ENCODE peak calls at places on chromosomes 4 and X, in ten cellular contexts. V is activated T-helper 1 cell treated with anti-CD3 and anti-CD28 coated beads, Interleukin-2, amount 50 U/mL, for 16 hours; P is NCI-H1436; Y is naive thymus-derived CD8-positive, alpha-beta T cell; N is germinal center; Z is left colon; G is fibroblast of the aortic adventitia; I is aorta; A is effector CD4-positive, alpha-beta T cell; M is upper lobe of right lung. W is an unnamed sample.

GRCh38 chrX:7170903-7171302 is 22.9 kb upstream of the PUDP start:
- DNase-seq in V (no peak), P (no peak), Y (peak), N (peak), Z (peak), G (no peak), I (peak), A (peak), M (no peak), W (no peak)

GRCh38 chr4:8365951-8366350 is 74.6 kb downstream of the ACOX3 start:
- DNase-seq in V (no peak), P (no peak), Y (no peak), N (no peak), Z (no peak), G (no peak), I (no peak), A (no peak), M (peak), W (no peak)

GRCh38 chr4:73234712-73235111 is 23.9 kb downstream of the ANKRD17 start:
- DNase-seq in V (no peak), P (no peak), Y (no peak), N (no peak), Z (no peak), G (no peak), I (no peak), A (no peak), M (no peak), W (no peak)

GRCh38 chr4:153771058-153771457 is 11.2 kb upstream of the RNF175 start:
- DNase-seq in V (no peak), P (no peak), Y (no peak), N (no peak), Z (no peak), G (peak), I (no peak), A (no peak), M (no peak), W (no peak)

GRCh38 chr4:69322055-69322454 is 41.8 kb downstream of the UGT2B28 start:
- DNase-seq in V (no peak), P (no peak), Y (no peak), N (no peak), Z (no peak), G (peak), I (no peak), A (no peak), M (no peak), W (no peak)

GRCh38 chrX:72016881-72017783 is 106.5 kb downstream of the NHSL2 start:
- DNase-seq in V (no peak), P (no peak), Y (no peak), N (no peak), Z (no peak), G (no peak), I (no peak), A (no peak), M (no peak), W (peak)

GRCh38 chrX:40418413-40419195 is 162.2 kb upstream of the ATP6AP2 start:
- DNase-seq in V (no peak), P (no peak), Y (no peak), N (no peak), Z (no peak), G (no peak), I (no peak), A (no peak), M (no peak), W (no peak)

GRCh38 chr4:92368648-92369047 is 64.9 kb downstream of the GRID2 start:
- DNase-seq in V (no peak), P (no peak), Y (no peak), N (no peak), Z (no peak), G (no peak), I (no peak), A (no peak), M (no peak), W (no peak)

GRCh38 chr4:85747871-85748491 is 273.0 kb downstream of the ARHGAP24 start:
- DNase-seq in V (no peak), P (peak), Y (no peak), N (peak), Z (no peak), G (peak), I (no peak), A (no peak), M (no peak), W (no peak)

GRCh38 chrX:133849676-133850075 is 135.7 kb downstream of the GPC3 start:
- DNase-seq in V (no peak), P (no peak), Y (no peak), N (no peak), Z (no peak), G (no peak), I (no peak), A (no peak), M (no peak), W (no peak)

GRCh38 chrX:138856881-138857280 is 145.4 kb upstream of the FGF13 start:
- DNase-seq in V (no peak), P (no peak), Y (no peak), N (no peak), Z (no peak), G (peak), I (no peak), A (no peak), M (no peak), W (no peak)

GRCh38 chr4:987689-988513 is 1.1 kb downstream of the IDUA start:
- DNase-seq in V (no peak), P (no peak), Y (no peak), N (no peak), Z (peak), G (no peak), I (no peak), A (no peak), M (no peak), W (no peak)

GRCh38 chr4:4594531-4594930 is 52.7 kb upstream of the STX18 start:
- DNase-seq in V (no peak), P (no peak), Y (no peak), N (no peak), Z (no peak), G (peak), I (no peak), A (no peak), M (no peak), W (no peak)

GRCh38 chrX:23786268-23786815 is 3.4 kb downstream of the SAT1 start:
- DNase-seq in V (no peak), P (no peak), Y (no peak), N (no peak), Z (no peak), G (peak), I (no peak), A (no peak), M (no peak), W (no peak)

GRCh38 chr4:120286813-120287212 is 220.2 kb upstream of the MAD2L1 start:
- DNase-seq in V (no peak), P (no peak), Y (no peak), N (no peak), Z (no peak), G (no peak), I (no peak), A (no peak), M (no peak), W (no peak)

GRCh38 chr4:100016191-100016590 is 66.1 kb upstream of the H2AZ1 start:
- DNase-seq in V (no peak), P (no peak), Y (no peak), N (no peak), Z (no peak), G (no peak), I (no peak), A (no peak), M (no peak), W (no peak)

GRCh38 chr4:151218343-151218742 is 58.6 kb upstream of the PRSS48 start:
- DNase-seq in V (no peak), P (no peak), Y (no peak), N (no peak), Z (no peak), G (peak), I (no peak), A (no peak), M (no peak), W (no peak)

GRCh38 chr4:142353149-142353738 is 492.9 kb downstream of the INPP4B start:
- DNase-seq in V (no peak), P (peak), Y (no peak), N (no peak), Z (no peak), G (peak), I (no peak), A (peak), M (no peak), W (no peak)

GRCh38 chr4:69098470-69098869 is 2.2 kb downstream of the UGT2B7 start:
- DNase-seq in V (no peak), P (no peak), Y (no peak), N (no peak), Z (no peak), G (no peak), I (no peak), A (no peak), M (no peak), W (no peak)

GRCh38 chrX:34381241-34381640 is 249.1 kb upstream of the FAM47A start:
- DNase-seq in V (no peak), P (no peak), Y (no peak), N (no peak), Z (no peak), G (peak), I (no peak), A (no peak), M (no peak), W (no peak)

GRCh38 chr4:1051472-1051871 is 40.0 kb downstream of the FGFRL1 start:
- DNase-seq in V (no peak), P (no peak), Y (no peak), N (no peak), Z (no peak), G (no peak), I (no peak), A (no peak), M (no peak), W (peak)

GRCh38 chr4:168797176-168797575 is 212.9 kb downstream of the CBR4 start:
- DNase-seq in V (no peak), P (no peak), Y (no peak), N (no peak), Z (no peak), G (peak), I (no peak), A (no peak), M (no peak), W (no peak)

GRCh38 chr4:11543710-11544109 is 115.0 kb upstream of the HS3ST1 start:
- DNase-seq in V (no peak), P (no peak), Y (no peak), N (no peak), Z (no peak), G (peak), I (no peak), A (no peak), M (no peak), W (no peak)

GRCh38 chrX:131704136-131704695 is 160.3 kb downstream of the OR13H1 start:
- DNase-seq in V (no peak), P (peak), Y (no peak), N (no peak), Z (peak), G (peak), I (peak), A (peak), M (no peak), W (no peak)

GRCh38 chr4:153518001-153518400 is 51.8 kb downstream of the TMEM131L start:
- DNase-seq in V (no peak), P (no peak), Y (no peak), N (no peak), Z (no peak), G (no peak), I (no peak), A (no peak), M (no peak), W (no peak)

GRCh38 chr4:15162046-15162445 is 159.8 kb downstream of the CPEB2 start:
- DNase-seq in V (no peak), P (no peak), Y (no peak), N (no peak), Z (no peak), G (no peak), I (no peak), A (no peak), M (no peak), W (no peak)

GRCh38 chr4:170259631-170260153 is 169.9 kb upstream of the AADAT start:
- DNase-seq in V (no peak), P (peak), Y (no peak), N (peak), Z (peak), G (peak), I (peak), A (no peak), M (peak), W (no peak)

GRCh38 chr4:104641427-104641826 is 146.7 kb upstream of the CXXC4 start:
- DNase-seq in V (no peak), P (peak), Y (no peak), N (no peak), Z (no peak), G (no peak), I (no peak), A (no peak), M (no peak), W (no peak)

GRCh38 chr4:82798168-82799005 is at the start of gene SCD5:
- DNase-seq in V (no peak), P (peak), Y (peak), N (peak), Z (peak), G (peak), I (peak), A (no peak), M (peak), W (no peak)

GRCh38 chr4:123744664-123745290 is 348.2 kb downstream of the SPRY1 start:
- DNase-seq in V (no peak), P (no peak), Y (no peak), N (no peak), Z (no peak), G (peak), I (peak), A (no peak), M (no peak), W (no peak)

GRCh38 chr4:109465065-109465464 is 31.4 kb downstream of the SEC24B start:
- DNase-seq in V (no peak), P (no peak), Y (no peak), N (no peak), Z (no peak), G (peak), I (no peak), A (no peak), M (no peak), W (no peak)

W was measured in mesenteric fat pad.